ENCODE peak calls at places on chromosomes 2 and 18, in ten cellular contexts. One of them, this sample, is unnamed.

GRCh38 chr2:95297088-95297487 is at the start of gene KCNIP3:
- DNase-seq in heart left ventricle: no peak
- DNase-seq in cardiac muscle cell: peak
- DNase-seq in naive thymus-derived CD4-positive, alpha-beta T cell: no peak
- DNase-seq in uterus: no peak
- DNase-seq in prostate gland: peak
- DNase-seq in sigmoid colon: no peak
- DNase-seq in AG04450: no peak
- DNase-seq in body of pancreas: peak
- DNase-seq in transverse colon: peak
- DNase-seq in this sample: no peak

GRCh38 chr2:160582481-160583161 is 89.0 kb upstream of the RBMS1 start:
- DNase-seq in transverse colon: no peak
- DNase-seq in AG04450: peak
- DNase-seq in cardiac muscle cell: peak
- DNase-seq in uterus: no peak
- DNase-seq in body of pancreas: peak
- DNase-seq in naive thymus-derived CD4-positive, alpha-beta T cell: no peak
- DNase-seq in prostate gland: peak
- DNase-seq in sigmoid colon: no peak
- DNase-seq in heart left ventricle: no peak
- DNase-seq in this sample: no peak

GRCh38 chr2:174778479-174778962 is 14.2 kb upstream of the CHRNA1 start:
- DNase-seq in cardiac muscle cell: peak
- DNase-seq in transverse colon: peak
- DNase-seq in naive thymus-derived CD4-positive, alpha-beta T cell: peak
- DNase-seq in body of pancreas: peak
- DNase-seq in uterus: peak
- DNase-seq in AG04450: peak
- DNase-seq in prostate gland: no peak
- DNase-seq in sigmoid colon: no peak
- DNase-seq in heart left ventricle: peak
- DNase-seq in this sample: peak

GRCh38 chr2:69046221-69046662 is 33.3 kb downstream of the ANTXR1 start:
- DNase-seq in AG04450: peak
- DNase-seq in uterus: no peak
- DNase-seq in cardiac muscle cell: peak
- DNase-seq in prostate gland: no peak
- DNase-seq in heart left ventricle: no peak
- DNase-seq in naive thymus-derived CD4-positive, alpha-beta T cell: no peak
- DNase-seq in transverse colon: no peak
- DNase-seq in body of pancreas: peak
- DNase-seq in sigmoid colon: no peak
- DNase-seq in this sample: no peak

GRCh38 chr18:6842081-6842480 is 112.6 kb downstream of the ARHGAP28 start:
- DNase-seq in prostate gland: no peak
- DNase-seq in uterus: no peak
- DNase-seq in AG04450: no peak
- DNase-seq in sigmoid colon: no peak
- DNase-seq in heart left ventricle: no peak
- DNase-seq in cardiac muscle cell: no peak
- DNase-seq in body of pancreas: no peak
- DNase-seq in transverse colon: no peak
- DNase-seq in naive thymus-derived CD4-positive, alpha-beta T cell: no peak
- DNase-seq in this sample: no peak

GRCh38 chr2:39513641-39514094 is 76.6 kb upstream of the MAP4K3 start:
- DNase-seq in AG04450: peak
- DNase-seq in transverse colon: peak
- DNase-seq in sigmoid colon: peak
- DNase-seq in prostate gland: peak
- DNase-seq in cardiac muscle cell: peak
- DNase-seq in naive thymus-derived CD4-positive, alpha-beta T cell: no peak
- DNase-seq in body of pancreas: peak
- DNase-seq in uterus: peak
- DNase-seq in heart left ventricle: peak
- DNase-seq in this sample: no peak

GRCh38 chr18:45567123-45567522 is 48.2 kb upstream of the SLC14A2 start:
- DNase-seq in AG04450: no peak
- DNase-seq in prostate gland: no peak
- DNase-seq in heart left ventricle: peak
- DNase-seq in sigmoid colon: no peak
- DNase-seq in transverse colon: no peak
- DNase-seq in body of pancreas: no peak
- DNase-seq in naive thymus-derived CD4-positive, alpha-beta T cell: no peak
- DNase-seq in uterus: peak
- DNase-seq in cardiac muscle cell: peak
- DNase-seq in this sample: no peak

GRCh38 chr2:71215447-71215846 is 11.5 kb downstream of the PAIP2B start:
- DNase-seq in heart left ventricle: no peak
- DNase-seq in uterus: no peak
- DNase-seq in body of pancreas: no peak
- DNase-seq in cardiac muscle cell: no peak
- DNase-seq in AG04450: no peak
- DNase-seq in naive thymus-derived CD4-positive, alpha-beta T cell: no peak
- DNase-seq in sigmoid colon: no peak
- DNase-seq in transverse colon: no peak
- DNase-seq in prostate gland: no peak
- DNase-seq in this sample: no peak

GRCh38 chr2:142502402-142502801 is 371.6 kb upstream of the LRP1B start:
- DNase-seq in AG04450: no peak
- DNase-seq in body of pancreas: no peak
- DNase-seq in transverse colon: no peak
- DNase-seq in naive thymus-derived CD4-positive, alpha-beta T cell: no peak
- DNase-seq in sigmoid colon: no peak
- DNase-seq in prostate gland: no peak
- DNase-seq in cardiac muscle cell: no peak
- DNase-seq in uterus: no peak
- DNase-seq in heart left ventricle: no peak
- DNase-seq in this sample: no peak

GRCh38 chr2:101622210-101622609 is 75.3 kb upstream of the MAP4K4 start:
- DNase-seq in sigmoid colon: no peak
- DNase-seq in prostate gland: no peak
- DNase-seq in heart left ventricle: no peak
- DNase-seq in AG04450: no peak
- DNase-seq in naive thymus-derived CD4-positive, alpha-beta T cell: no peak
- DNase-seq in cardiac muscle cell: no peak
- DNase-seq in uterus: no peak
- DNase-seq in transverse colon: no peak
- DNase-seq in body of pancreas: no peak
- DNase-seq in this sample: no peak

GRCh38 chr2:122635649-122636496 is 880.4 kb downstream of the TSN start:
- DNase-seq in heart left ventricle: no peak
- DNase-seq in sigmoid colon: no peak
- DNase-seq in cardiac muscle cell: peak
- DNase-seq in AG04450: no peak
- DNase-seq in prostate gland: no peak
- DNase-seq in uterus: no peak
- DNase-seq in naive thymus-derived CD4-positive, alpha-beta T cell: no peak
- DNase-seq in transverse colon: no peak
- DNase-seq in body of pancreas: no peak
- DNase-seq in this sample: no peak

GRCh38 chr2:172953411-172953810 is 122.2 kb upstream of the MAP3K20 start:
- DNase-seq in cardiac muscle cell: no peak
- DNase-seq in heart left ventricle: no peak
- DNase-seq in sigmoid colon: no peak
- DNase-seq in prostate gland: no peak
- DNase-seq in transverse colon: no peak
- DNase-seq in uterus: no peak
- DNase-seq in AG04450: no peak
- DNase-seq in naive thymus-derived CD4-positive, alpha-beta T cell: no peak
- DNase-seq in body of pancreas: no peak
- DNase-seq in this sample: no peak
- H3K27ac ChIP-seq in cardiac muscle cell: no peak
- H3K27ac ChIP-seq in heart left ventricle: no peak
- H3K27ac ChIP-seq in sigmoid colon: no peak
- H3K27ac ChIP-seq in prostate gland: no peak
- H3K27ac ChIP-seq in transverse colon: no peak
- H3K27ac ChIP-seq in uterus: no peak
- H3K27ac ChIP-seq in AG04450: no peak
- H3K27ac ChIP-seq in naive thymus-derived CD4-positive, alpha-beta T cell: no peak
- H3K27ac ChIP-seq in body of pancreas: no peak
- H3K27ac ChIP-seq in this sample: no peak

GRCh38 chr2:229249536-229249935 is 21.6 kb downstream of the PID1 start:
- DNase-seq in sigmoid colon: no peak
- DNase-seq in AG04450: no peak
- DNase-seq in prostate gland: no peak
- DNase-seq in naive thymus-derived CD4-positive, alpha-beta T cell: no peak
- DNase-seq in heart left ventricle: no peak
- DNase-seq in uterus: no peak
- DNase-seq in cardiac muscle cell: no peak
- DNase-seq in transverse colon: no peak
- DNase-seq in body of pancreas: no peak
- DNase-seq in this sample: no peak
- H3K27ac ChIP-seq in sigmoid colon: no peak
- H3K27ac ChIP-seq in AG04450: no peak
- H3K27ac ChIP-seq in prostate gland: no peak
- H3K27ac ChIP-seq in naive thymus-derived CD4-positive, alpha-beta T cell: no peak
- H3K27ac ChIP-seq in heart left ventricle: no peak
- H3K27ac ChIP-seq in uterus: no peak
- H3K27ac ChIP-seq in cardiac muscle cell: no peak
- H3K27ac ChIP-seq in transverse colon: no peak
- H3K27ac ChIP-seq in body of pancreas: no peak
- H3K27ac ChIP-seq in this sample: no peak

GRCh38 chr2:214881647-214882205 is 72.2 kb upstream of the BARD1 start:
- DNase-seq in heart left ventricle: no peak
- DNase-seq in AG04450: no peak
- DNase-seq in prostate gland: peak
- DNase-seq in cardiac muscle cell: peak
- DNase-seq in sigmoid colon: no peak
- DNase-seq in naive thymus-derived CD4-positive, alpha-beta T cell: no peak
- DNase-seq in body of pancreas: peak
- DNase-seq in transverse colon: no peak
- DNase-seq in uterus: no peak
- DNase-seq in this sample: no peak
- H3K27ac ChIP-seq in heart left ventricle: no peak
- H3K27ac ChIP-seq in AG04450: no peak
- H3K27ac ChIP-seq in prostate gland: no peak
- H3K27ac ChIP-seq in cardiac muscle cell: no peak
- H3K27ac ChIP-seq in sigmoid colon: no peak
- H3K27ac ChIP-seq in naive thymus-derived CD4-positive, alpha-beta T cell: no peak
- H3K27ac ChIP-seq in body of pancreas: no peak
- H3K27ac ChIP-seq in transverse colon: no peak
- H3K27ac ChIP-seq in uterus: no peak
- H3K27ac ChIP-seq in this sample: no peak

DNA sequence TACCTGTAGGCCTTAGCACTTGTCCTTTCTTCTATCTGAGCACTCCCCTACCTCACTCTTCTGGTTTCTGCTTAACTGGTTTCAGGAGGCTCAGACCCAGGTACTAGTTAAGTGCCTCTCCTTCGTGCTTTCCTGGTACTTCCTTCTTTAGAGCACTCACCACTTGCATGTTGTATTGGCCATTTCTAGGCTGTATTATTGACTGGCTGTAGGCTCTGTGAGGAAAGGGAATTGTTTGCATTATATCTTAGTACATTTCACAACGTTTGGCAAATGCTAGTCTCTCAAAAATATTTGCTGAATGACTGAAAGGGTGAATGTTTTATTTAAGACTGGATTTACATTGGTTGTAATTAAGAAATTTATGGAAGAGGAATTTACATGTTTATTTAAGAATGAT is 36.0 kb upstream of the SCN1A start:
- DNase-seq in sigmoid colon: no peak
- DNase-seq in prostate gland: no peak
- DNase-seq in cardiac muscle cell: no peak
- DNase-seq in naive thymus-derived CD4-positive, alpha-beta T cell: no peak
- DNase-seq in body of pancreas: no peak
- DNase-seq in AG04450: no peak
- DNase-seq in heart left ventricle: no peak
- DNase-seq in uterus: no peak
- DNase-seq in transverse colon: no peak
- DNase-seq in this sample: no peak
- H3K27ac ChIP-seq in sigmoid colon: no peak
- H3K27ac ChIP-seq in prostate gland: no peak
- H3K27ac ChIP-seq in cardiac muscle cell: no peak
- H3K27ac ChIP-seq in naive thymus-derived CD4-positive, alpha-beta T cell: no peak
- H3K27ac ChIP-seq in body of pancreas: no peak
- H3K27ac ChIP-seq in AG04450: no peak
- H3K27ac ChIP-seq in heart left ventricle: no peak
- H3K27ac ChIP-seq in uterus: no peak
- H3K27ac ChIP-seq in transverse colon: no peak
- H3K27ac ChIP-seq in this sample: no peak

GRCh38 chr2:103977681-103978080 is 876.2 kb upstream of the POU3F3 start:
- DNase-seq in prostate gland: no peak
- DNase-seq in naive thymus-derived CD4-positive, alpha-beta T cell: no peak
- DNase-seq in cardiac muscle cell: no peak
- DNase-seq in uterus: no peak
- DNase-seq in heart left ventricle: no peak
- DNase-seq in sigmoid colon: no peak
- DNase-seq in AG04450: no peak
- DNase-seq in transverse colon: no peak
- DNase-seq in body of pancreas: no peak
- DNase-seq in this sample: no peak

GRCh38 chr2:103986001-103986400 is 867.9 kb upstream of the POU3F3 start:
- DNase-seq in AG04450: no peak
- DNase-seq in uterus: no peak
- DNase-seq in transverse colon: no peak
- DNase-seq in heart left ventricle: no peak
- DNase-seq in prostate gland: no peak
- DNase-seq in sigmoid colon: no peak
- DNase-seq in naive thymus-derived CD4-positive, alpha-beta T cell: no peak
- DNase-seq in body of pancreas: no peak
- DNase-seq in cardiac muscle cell: no peak
- DNase-seq in this sample: no peak

DNA sequence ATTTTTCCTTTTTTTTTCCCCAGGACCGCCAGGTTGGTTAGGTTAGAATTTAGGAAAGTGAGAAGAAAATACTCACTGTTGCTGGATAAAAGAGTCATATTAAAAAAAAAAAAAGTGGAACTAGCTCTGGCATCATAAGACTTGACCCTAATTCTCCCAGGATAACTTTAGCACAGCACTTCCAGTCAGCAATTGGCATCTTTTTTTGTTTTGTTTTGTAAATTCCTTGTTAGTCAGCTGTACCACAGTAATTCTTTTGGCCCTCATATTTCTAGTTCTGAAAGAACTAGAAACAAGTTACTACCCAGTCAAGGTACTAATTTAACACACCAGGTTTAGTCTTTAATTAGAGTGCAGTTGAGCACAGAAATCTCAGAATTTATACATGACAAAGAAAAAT is 873.5 kb upstream of the POU3F3 start:
- DNase-seq in heart left ventricle: no peak
- DNase-seq in AG04450: no peak
- DNase-seq in uterus: no peak
- DNase-seq in cardiac muscle cell: no peak
- DNase-seq in sigmoid colon: no peak
- DNase-seq in transverse colon: no peak
- DNase-seq in prostate gland: no peak
- DNase-seq in naive thymus-derived CD4-positive, alpha-beta T cell: no peak
- DNase-seq in body of pancreas: no peak
- DNase-seq in this sample: no peak
- H3K27ac ChIP-seq in heart left ventricle: no peak
- H3K27ac ChIP-seq in AG04450: no peak
- H3K27ac ChIP-seq in uterus: no peak
- H3K27ac ChIP-seq in cardiac muscle cell: no peak
- H3K27ac ChIP-seq in sigmoid colon: no peak
- H3K27ac ChIP-seq in transverse colon: no peak
- H3K27ac ChIP-seq in prostate gland: no peak
- H3K27ac ChIP-seq in naive thymus-derived CD4-positive, alpha-beta T cell: no peak
- H3K27ac ChIP-seq in body of pancreas: no peak
- H3K27ac ChIP-seq in this sample: no peak

GRCh38 chr18:40917096-40917495 is 1037.9 kb upstream of the PIK3C3 start:
- DNase-seq in transverse colon: no peak
- DNase-seq in heart left ventricle: no peak
- DNase-seq in naive thymus-derived CD4-positive, alpha-beta T cell: no peak
- DNase-seq in AG04450: no peak
- DNase-seq in cardiac muscle cell: no peak
- DNase-seq in uterus: no peak
- DNase-seq in prostate gland: no peak
- DNase-seq in sigmoid colon: no peak
- DNase-seq in body of pancreas: no peak
- DNase-seq in this sample: no peak
- H3K27ac ChIP-seq in transverse colon: no peak
- H3K27ac ChIP-seq in heart left ventricle: no peak
- H3K27ac ChIP-seq in naive thymus-derived CD4-positive, alpha-beta T cell: no peak
- H3K27ac ChIP-seq in AG04450: no peak
- H3K27ac ChIP-seq in cardiac muscle cell: no peak
- H3K27ac ChIP-seq in uterus: no peak
- H3K27ac ChIP-seq in prostate gland: no peak
- H3K27ac ChIP-seq in sigmoid colon: no peak
- H3K27ac ChIP-seq in body of pancreas: no peak
- H3K27ac ChIP-seq in this sample: no peak